ENCODE peak calls at places on chromosomes 2 and 18, in five cellular contexts. A is OCI-LY7; Z is T-cell; D is CD8-positive, alpha-beta memory T cell; L is EH. O is an unnamed sample.

GRCh38 chr18:49031511-49032188 is 80.9 kb upstream of the SMAD7 start:
- DNase-seq in A (no peak), Z (no peak), D (peak), L (no peak), O (no peak)

GRCh38 chr2:166899676-166900075 is 11.4 kb downstream of the XIRP2 start:
- DNase-seq in A (no peak), Z (no peak), D (no peak), L (no peak), O (no peak)

GRCh38 chr2:4221845-4222244 is 518.5 kb downstream of the DCDC2C start:
- DNase-seq in A (no peak), Z (no peak), D (no peak), L (no peak), O (no peak)

GRCh38 chr2:148794558-148794957 is 80.5 kb upstream of the KIF5C start:
- DNase-seq in A (no peak), Z (no peak), D (no peak), L (peak), O (peak)

GRCh38 chr2:236017446-236017845 is 150.7 kb downstream of the GBX2 start:
- DNase-seq in A (no peak), Z (no peak), D (no peak), L (no peak), O (no peak)

GRCh38 chr2:182980115-182980514 is 58.1 kb downstream of the NCKAP1 start:
- DNase-seq in A (peak), Z (no peak), D (peak), L (peak), O (peak)

GRCh38 chr18:74299746-74300145 is 8.0 kb upstream of the CYB5A start:
- DNase-seq in A (no peak), Z (no peak), D (no peak), L (peak), O (peak)

GRCh38 chr2:121360566-121361300 is 75.7 kb upstream of the TFCP2L1 start:
- DNase-seq in A (no peak), Z (no peak), D (no peak), L (peak), O (peak)

GRCh38 chr2:140892429-140892828 is 1238.4 kb downstream of the LRP1B start:
- DNase-seq in A (no peak), Z (no peak), D (no peak), L (peak), O (peak)

GRCh38 chr2:218260742-218261423 is at the start of gene GPBAR1:
- DNase-seq in A (no peak), Z (no peak), D (no peak), L (peak), O (no peak)